ENCODE peak calls at places on chromosome 16, in seven cellular contexts. One of them, this sample, is unnamed.

GRCh38 chr16:10616395-10616743 is 36.0 kb upstream of the EMP2 start:
- DNase-seq in skeletal muscle cell: no peak
- DNase-seq in T-helper 1 cell: no peak
- DNase-seq in stimulated activated CD4-positive, alpha-beta T cell treated with anti-CD3 and anti-CD28 coated beads, Interleukin-4, amount 100 ng/mL, for 48 hours: no peak
- DNase-seq in iris pigment epithelial cell: no peak
- DNase-seq in NCI-H1436: no peak
- DNase-seq in bronchial epithelial cell: no peak
- DNase-seq in this sample: no peak

GRCh38 chr16:50354629-50355456 is 13.9 kb downstream of the BRD7 start:
- DNase-seq in skeletal muscle cell: no peak
- DNase-seq in T-helper 1 cell: peak
- DNase-seq in stimulated activated CD4-positive, alpha-beta T cell treated with anti-CD3 and anti-CD28 coated beads, Interleukin-4, amount 100 ng/mL, for 48 hours: no peak
- DNase-seq in iris pigment epithelial cell: no peak
- DNase-seq in NCI-H1436: peak
- DNase-seq in bronchial epithelial cell: peak
- DNase-seq in this sample: no peak

GRCh38 chr16:73143681-73144370 is 95.9 kb upstream of the ZFHX3 start:
- DNase-seq in skeletal muscle cell: no peak
- DNase-seq in T-helper 1 cell: no peak
- DNase-seq in stimulated activated CD4-positive, alpha-beta T cell treated with anti-CD3 and anti-CD28 coated beads, Interleukin-4, amount 100 ng/mL, for 48 hours: no peak
- DNase-seq in iris pigment epithelial cell: peak
- DNase-seq in NCI-H1436: no peak
- DNase-seq in bronchial epithelial cell: no peak
- DNase-seq in this sample: no peak

GRCh38 chr16:70723740-70724145 is 37.9 kb upstream of the MTSS2 start:
- DNase-seq in skeletal muscle cell: no peak
- DNase-seq in T-helper 1 cell: no peak
- DNase-seq in stimulated activated CD4-positive, alpha-beta T cell treated with anti-CD3 and anti-CD28 coated beads, Interleukin-4, amount 100 ng/mL, for 48 hours: no peak
- DNase-seq in iris pigment epithelial cell: no peak
- DNase-seq in NCI-H1436: no peak
- DNase-seq in bronchial epithelial cell: no peak
- DNase-seq in this sample: no peak

GRCh38 chr16:74449470-74449869 is 28.2 kb upstream of the CLEC18B start:
- DNase-seq in skeletal muscle cell: peak
- DNase-seq in T-helper 1 cell: no peak
- DNase-seq in stimulated activated CD4-positive, alpha-beta T cell treated with anti-CD3 and anti-CD28 coated beads, Interleukin-4, amount 100 ng/mL, for 48 hours: no peak
- DNase-seq in iris pigment epithelial cell: peak
- DNase-seq in NCI-H1436: no peak
- DNase-seq in bronchial epithelial cell: peak
- DNase-seq in this sample: no peak

GRCh38 chr16:12350945-12351344 is 374.4 kb downstream of the SNX29 start:
- DNase-seq in skeletal muscle cell: no peak
- DNase-seq in T-helper 1 cell: no peak
- DNase-seq in stimulated activated CD4-positive, alpha-beta T cell treated with anti-CD3 and anti-CD28 coated beads, Interleukin-4, amount 100 ng/mL, for 48 hours: no peak
- DNase-seq in iris pigment epithelial cell: no peak
- DNase-seq in NCI-H1436: no peak
- DNase-seq in bronchial epithelial cell: no peak
- DNase-seq in this sample: no peak

GRCh38 chr16:85613609-85614337 is 651 bp downstream of the GSE1 start:
- DNase-seq in skeletal muscle cell: no peak
- DNase-seq in T-helper 1 cell: no peak
- DNase-seq in stimulated activated CD4-positive, alpha-beta T cell treated with anti-CD3 and anti-CD28 coated beads, Interleukin-4, amount 100 ng/mL, for 48 hours: no peak
- DNase-seq in iris pigment epithelial cell: peak
- DNase-seq in NCI-H1436: peak
- DNase-seq in bronchial epithelial cell: no peak
- DNase-seq in this sample: no peak

GRCh38 chr16:55120408-55120807 is 189.7 kb downstream of the IRX5 start:
- DNase-seq in skeletal muscle cell: no peak
- DNase-seq in T-helper 1 cell: no peak
- DNase-seq in stimulated activated CD4-positive, alpha-beta T cell treated with anti-CD3 and anti-CD28 coated beads, Interleukin-4, amount 100 ng/mL, for 48 hours: no peak
- DNase-seq in iris pigment epithelial cell: no peak
- DNase-seq in NCI-H1436: no peak
- DNase-seq in bronchial epithelial cell: peak
- DNase-seq in this sample: no peak

GRCh38 chr16:9677301-9677653 is 505.0 kb downstream of the GRIN2A start:
- DNase-seq in skeletal muscle cell: no peak
- DNase-seq in T-helper 1 cell: no peak
- DNase-seq in stimulated activated CD4-positive, alpha-beta T cell treated with anti-CD3 and anti-CD28 coated beads, Interleukin-4, amount 100 ng/mL, for 48 hours: no peak
- DNase-seq in iris pigment epithelial cell: no peak
- DNase-seq in NCI-H1436: no peak
- DNase-seq in bronchial epithelial cell: no peak
- DNase-seq in this sample: no peak

GRCh38 chr16:10937068-10937859 is 5.0 kb downstream of the DEXI start:
- DNase-seq in skeletal muscle cell: no peak
- DNase-seq in T-helper 1 cell: no peak
- DNase-seq in stimulated activated CD4-positive, alpha-beta T cell treated with anti-CD3 and anti-CD28 coated beads, Interleukin-4, amount 100 ng/mL, for 48 hours: no peak
- DNase-seq in iris pigment epithelial cell: no peak
- DNase-seq in NCI-H1436: no peak
- DNase-seq in bronchial epithelial cell: no peak
- DNase-seq in this sample: no peak

GRCh38 chr16:77213542-77214108 is 14.4 kb downstream of the SYCE1L start:
- DNase-seq in skeletal muscle cell: peak
- DNase-seq in T-helper 1 cell: no peak
- DNase-seq in stimulated activated CD4-positive, alpha-beta T cell treated with anti-CD3 and anti-CD28 coated beads, Interleukin-4, amount 100 ng/mL, for 48 hours: no peak
- DNase-seq in iris pigment epithelial cell: peak
- DNase-seq in NCI-H1436: no peak
- DNase-seq in bronchial epithelial cell: peak
- DNase-seq in this sample: peak

GRCh38 chr16:80974649-80975376 is 31.9 kb downstream of the CMC2 start:
- DNase-seq in skeletal muscle cell: no peak
- DNase-seq in T-helper 1 cell: no peak
- DNase-seq in stimulated activated CD4-positive, alpha-beta T cell treated with anti-CD3 and anti-CD28 coated beads, Interleukin-4, amount 100 ng/mL, for 48 hours: no peak
- DNase-seq in iris pigment epithelial cell: no peak
- DNase-seq in NCI-H1436: no peak
- DNase-seq in bronchial epithelial cell: peak
- DNase-seq in this sample: peak

GRCh38 chr16:2499890-2500633 is 13.7 kb upstream of the ATP6V0C start:
- DNase-seq in skeletal muscle cell: no peak
- DNase-seq in T-helper 1 cell: no peak
- DNase-seq in stimulated activated CD4-positive, alpha-beta T cell treated with anti-CD3 and anti-CD28 coated beads, Interleukin-4, amount 100 ng/mL, for 48 hours: no peak
- DNase-seq in iris pigment epithelial cell: no peak
- DNase-seq in NCI-H1436: no peak
- DNase-seq in bronchial epithelial cell: no peak
- DNase-seq in this sample: no peak

GRCh38 chr16:30875881-30876791 is 17.7 kb downstream of the BCL7C start:
- DNase-seq in skeletal muscle cell: no peak
- DNase-seq in T-helper 1 cell: peak
- DNase-seq in stimulated activated CD4-positive, alpha-beta T cell treated with anti-CD3 and anti-CD28 coated beads, Interleukin-4, amount 100 ng/mL, for 48 hours: no peak
- DNase-seq in iris pigment epithelial cell: no peak
- DNase-seq in NCI-H1436: no peak
- DNase-seq in bronchial epithelial cell: peak
- DNase-seq in this sample: peak

GRCh38 chr16:57377080-57377841 is 5.0 kb downstream of the CX3CL1 start:
- DNase-seq in skeletal muscle cell: no peak
- DNase-seq in T-helper 1 cell: no peak
- DNase-seq in stimulated activated CD4-positive, alpha-beta T cell treated with anti-CD3 and anti-CD28 coated beads, Interleukin-4, amount 100 ng/mL, for 48 hours: peak
- DNase-seq in iris pigment epithelial cell: peak
- DNase-seq in NCI-H1436: no peak
- DNase-seq in bronchial epithelial cell: peak
- DNase-seq in this sample: no peak

GRCh38 chr16:30030841-30031413 is at the start of gene TLCD3B:
- DNase-seq in skeletal muscle cell: no peak
- DNase-seq in T-helper 1 cell: no peak
- DNase-seq in stimulated activated CD4-positive, alpha-beta T cell treated with anti-CD3 and anti-CD28 coated beads, Interleukin-4, amount 100 ng/mL, for 48 hours: no peak
- DNase-seq in iris pigment epithelial cell: no peak
- DNase-seq in NCI-H1436: peak
- DNase-seq in bronchial epithelial cell: no peak
- DNase-seq in this sample: no peak

GRCh38 chr16:70635356-70636016 is 10.9 kb upstream of the IL34 start:
- DNase-seq in skeletal muscle cell: peak
- DNase-seq in T-helper 1 cell: no peak
- DNase-seq in stimulated activated CD4-positive, alpha-beta T cell treated with anti-CD3 and anti-CD28 coated beads, Interleukin-4, amount 100 ng/mL, for 48 hours: no peak
- DNase-seq in iris pigment epithelial cell: peak
- DNase-seq in NCI-H1436: no peak
- DNase-seq in bronchial epithelial cell: peak
- DNase-seq in this sample: peak

GRCh38 chr16:76899767-76900166 is 291.2 kb upstream of the MON1B start:
- DNase-seq in skeletal muscle cell: no peak
- DNase-seq in T-helper 1 cell: no peak
- DNase-seq in stimulated activated CD4-positive, alpha-beta T cell treated with anti-CD3 and anti-CD28 coated beads, Interleukin-4, amount 100 ng/mL, for 48 hours: no peak
- DNase-seq in iris pigment epithelial cell: no peak
- DNase-seq in NCI-H1436: no peak
- DNase-seq in bronchial epithelial cell: no peak
- DNase-seq in this sample: no peak

GRCh38 chr16:11257131-11257938 is 1.3 kb upstream of the SOCS1 start:
- DNase-seq in skeletal muscle cell: peak
- DNase-seq in T-helper 1 cell: peak
- DNase-seq in stimulated activated CD4-positive, alpha-beta T cell treated with anti-CD3 and anti-CD28 coated beads, Interleukin-4, amount 100 ng/mL, for 48 hours: no peak
- DNase-seq in iris pigment epithelial cell: peak
- DNase-seq in NCI-H1436: peak
- DNase-seq in bronchial epithelial cell: peak
- DNase-seq in this sample: peak

GRCh38 chr16:88454315-88455057 is 1.4 kb downstream of the ZFPM1 start:
- DNase-seq in skeletal muscle cell: no peak
- DNase-seq in T-helper 1 cell: peak
- DNase-seq in stimulated activated CD4-positive, alpha-beta T cell treated with anti-CD3 and anti-CD28 coated beads, Interleukin-4, amount 100 ng/mL, for 48 hours: no peak
- DNase-seq in iris pigment epithelial cell: peak
- DNase-seq in NCI-H1436: no peak
- DNase-seq in bronchial epithelial cell: peak
- DNase-seq in this sample: no peak

GRCh38 chr16:2151188-2152091 is 3.0 kb downstream of the RAB26 start:
- DNase-seq in skeletal muscle cell: no peak
- DNase-seq in T-helper 1 cell: no peak
- DNase-seq in stimulated activated CD4-positive, alpha-beta T cell treated with anti-CD3 and anti-CD28 coated beads, Interleukin-4, amount 100 ng/mL, for 48 hours: no peak
- DNase-seq in iris pigment epithelial cell: no peak
- DNase-seq in NCI-H1436: no peak
- DNase-seq in bronchial epithelial cell: peak
- DNase-seq in this sample: no peak

GRCh38 chr16:85652431-85653221 is 36.1 kb downstream of the GINS2 start:
- DNase-seq in skeletal muscle cell: no peak
- DNase-seq in T-helper 1 cell: no peak
- DNase-seq in stimulated activated CD4-positive, alpha-beta T cell treated with anti-CD3 and anti-CD28 coated beads, Interleukin-4, amount 100 ng/mL, for 48 hours: peak
- DNase-seq in iris pigment epithelial cell: peak
- DNase-seq in NCI-H1436: peak
- DNase-seq in bronchial epithelial cell: peak
- DNase-seq in this sample: peak

This sample was measured in amniotic epithelial cell.